ENCODE peak calls at places on chromosomes 6 and 20, in nine cellular contexts. One of them, this sample, is unnamed.

GRCh38 chr6:142735182-142735581 is 209.8 kb downstream of the HIVEP2 start:
- DNase-seq in breast epithelium: no peak
- DNase-seq in pancreas: no peak
- DNase-seq in CD4-positive, alpha-beta memory T cell: no peak
- DNase-seq in fibroblast of lung: peak; percentile 60
- DNase-seq in thoracic aorta: no peak
- DNase-seq in adipocyte: peak; percentile 32
- DNase-seq in naive thymus-derived CD4-positive, alpha-beta T cell: no peak
- DNase-seq in HepG2: no peak
- DNase-seq in this sample: no peak

GRCh38 chr6:16747232-16748027 is 13.8 kb downstream of the ATXN1 start:
- DNase-seq in fibroblast of lung: peak; percentile 70
- DNase-seq in CD4-positive, alpha-beta memory T cell: no peak
- DNase-seq in pancreas: no peak
- DNase-seq in HepG2: peak; percentile 78
- DNase-seq in adipocyte: peak; percentile 75
- DNase-seq in breast epithelium: no peak
- DNase-seq in thoracic aorta: no peak
- DNase-seq in naive thymus-derived CD4-positive, alpha-beta T cell: no peak
- DNase-seq in this sample: no peak

GRCh38 chr20:40160151-40160550 is 528.9 kb downstream of the MAFB start:
- DNase-seq in fibroblast of lung: peak; percentile 54
- DNase-seq in HepG2: peak; percentile 60
- DNase-seq in breast epithelium: no peak
- DNase-seq in pancreas: peak; percentile 22
- DNase-seq in naive thymus-derived CD4-positive, alpha-beta T cell: no peak
- DNase-seq in adipocyte: peak; percentile 50
- DNase-seq in thoracic aorta: no peak
- DNase-seq in CD4-positive, alpha-beta memory T cell: no peak
- DNase-seq in this sample: no peak

GRCh38 chr6:104229057-104229456 is 630.7 kb downstream of the HACE1 start:
- DNase-seq in HepG2: no peak
- DNase-seq in adipocyte: no peak
- DNase-seq in CD4-positive, alpha-beta memory T cell: no peak
- DNase-seq in thoracic aorta: no peak
- DNase-seq in fibroblast of lung: no peak
- DNase-seq in pancreas: no peak
- DNase-seq in breast epithelium: no peak
- DNase-seq in naive thymus-derived CD4-positive, alpha-beta T cell: no peak
- DNase-seq in this sample: no peak

GRCh38 chr20:31933698-31934097 is 18.1 kb downstream of the PDRG1 start:
- DNase-seq in pancreas: no peak
- DNase-seq in thoracic aorta: no peak
- DNase-seq in HepG2: no peak
- DNase-seq in adipocyte: no peak
- DNase-seq in CD4-positive, alpha-beta memory T cell: no peak
- DNase-seq in fibroblast of lung: no peak
- DNase-seq in breast epithelium: no peak
- DNase-seq in naive thymus-derived CD4-positive, alpha-beta T cell: no peak
- DNase-seq in this sample: no peak

GRCh38 chr6:138498575-138499302 is 555 bp downstream of the NHSL1 start:
- DNase-seq in thoracic aorta: no peak
- DNase-seq in fibroblast of lung: no peak
- DNase-seq in adipocyte: no peak
- DNase-seq in naive thymus-derived CD4-positive, alpha-beta T cell: no peak
- DNase-seq in breast epithelium: no peak
- DNase-seq in CD4-positive, alpha-beta memory T cell: no peak
- DNase-seq in pancreas: no peak
- DNase-seq in HepG2: peak; percentile 68
- DNase-seq in this sample: no peak

GRCh38 chr6:92748131-92748530 is 671.2 kb downstream of the EPHA7 start:
- DNase-seq in HepG2: no peak
- DNase-seq in fibroblast of lung: no peak
- DNase-seq in naive thymus-derived CD4-positive, alpha-beta T cell: no peak
- DNase-seq in pancreas: no peak
- DNase-seq in thoracic aorta: no peak
- DNase-seq in adipocyte: no peak
- DNase-seq in breast epithelium: no peak
- DNase-seq in CD4-positive, alpha-beta memory T cell: no peak
- DNase-seq in this sample: no peak

GRCh38 chr20:46931699-46932098 is 37.1 kb downstream of the EYA2 start:
- DNase-seq in pancreas: no peak
- DNase-seq in CD4-positive, alpha-beta memory T cell: no peak
- DNase-seq in fibroblast of lung: no peak
- DNase-seq in naive thymus-derived CD4-positive, alpha-beta T cell: no peak
- DNase-seq in thoracic aorta: no peak
- DNase-seq in HepG2: no peak
- DNase-seq in breast epithelium: no peak
- DNase-seq in adipocyte: no peak
- DNase-seq in this sample: no peak

GRCh38 chr20:48999890-49000870 is 45.9 kb upstream of the CSE1L start:
- DNase-seq in breast epithelium: no peak
- DNase-seq in fibroblast of lung: no peak
- DNase-seq in adipocyte: no peak
- DNase-seq in pancreas: no peak
- DNase-seq in HepG2: peak; percentile 52
- DNase-seq in naive thymus-derived CD4-positive, alpha-beta T cell: no peak
- DNase-seq in CD4-positive, alpha-beta memory T cell: no peak
- DNase-seq in thoracic aorta: no peak
- DNase-seq in this sample: no peak

GRCh38 chr6:94548211-94548610 is 1029.1 kb upstream of the MANEA start:
- DNase-seq in pancreas: no peak
- DNase-seq in naive thymus-derived CD4-positive, alpha-beta T cell: no peak
- DNase-seq in breast epithelium: no peak
- DNase-seq in thoracic aorta: no peak
- DNase-seq in adipocyte: no peak
- DNase-seq in CD4-positive, alpha-beta memory T cell: no peak
- DNase-seq in HepG2: no peak
- DNase-seq in fibroblast of lung: no peak
- DNase-seq in this sample: no peak

GRCh38 chr6:139753198-139753861 is 378.9 kb upstream of the CITED2 start:
- DNase-seq in breast epithelium: no peak
- DNase-seq in CD4-positive, alpha-beta memory T cell: no peak
- DNase-seq in pancreas: no peak
- DNase-seq in thoracic aorta: no peak
- DNase-seq in adipocyte: peak; percentile 71
- DNase-seq in HepG2: peak; percentile 71
- DNase-seq in fibroblast of lung: peak; percentile 51
- DNase-seq in naive thymus-derived CD4-positive, alpha-beta T cell: no peak
- DNase-seq in this sample: no peak

GRCh38 chr6:125818225-125818657 is 27.5 kb downstream of the NCOA7 start:
- DNase-seq in pancreas: no peak
- DNase-seq in CD4-positive, alpha-beta memory T cell: no peak
- DNase-seq in thoracic aorta: no peak
- DNase-seq in HepG2: no peak
- DNase-seq in breast epithelium: no peak
- DNase-seq in adipocyte: peak; percentile 52
- DNase-seq in fibroblast of lung: no peak
- DNase-seq in naive thymus-derived CD4-positive, alpha-beta T cell: no peak
- DNase-seq in this sample: no peak

GRCh38 chr6:90788781-90789180 is 201.9 kb upstream of the MAP3K7 start:
- DNase-seq in breast epithelium: no peak
- DNase-seq in naive thymus-derived CD4-positive, alpha-beta T cell: no peak
- DNase-seq in CD4-positive, alpha-beta memory T cell: no peak
- DNase-seq in HepG2: no peak
- DNase-seq in adipocyte: no peak
- DNase-seq in thoracic aorta: no peak
- DNase-seq in pancreas: no peak
- DNase-seq in fibroblast of lung: no peak
- DNase-seq in this sample: no peak

GRCh38 chr20:46933150-46933549 is 38.5 kb downstream of the EYA2 start:
- DNase-seq in HepG2: no peak
- DNase-seq in adipocyte: no peak
- DNase-seq in pancreas: no peak
- DNase-seq in breast epithelium: no peak
- DNase-seq in naive thymus-derived CD4-positive, alpha-beta T cell: no peak
- DNase-seq in thoracic aorta: no peak
- DNase-seq in CD4-positive, alpha-beta memory T cell: no peak
- DNase-seq in fibroblast of lung: no peak
- DNase-seq in this sample: no peak

GRCh38 chr6:135393289-135393688 is 104.3 kb downstream of the AHI1 start:
- DNase-seq in breast epithelium: no peak
- DNase-seq in fibroblast of lung: no peak
- DNase-seq in CD4-positive, alpha-beta memory T cell: no peak
- DNase-seq in pancreas: no peak
- DNase-seq in HepG2: no peak
- DNase-seq in thoracic aorta: no peak
- DNase-seq in adipocyte: no peak
- DNase-seq in naive thymus-derived CD4-positive, alpha-beta T cell: no peak
- DNase-seq in this sample: no peak

GRCh38 chr6:111662794-111663231 is 57.1 kb upstream of the TRAF3IP2 start:
- DNase-seq in pancreas: no peak
- DNase-seq in naive thymus-derived CD4-positive, alpha-beta T cell: no peak
- DNase-seq in breast epithelium: no peak
- DNase-seq in adipocyte: no peak
- DNase-seq in fibroblast of lung: peak; percentile 48
- DNase-seq in CD4-positive, alpha-beta memory T cell: no peak
- DNase-seq in HepG2: no peak
- DNase-seq in thoracic aorta: no peak
- DNase-seq in this sample: no peak

GRCh38 chr6:28766426-28766825 is 157.4 kb downstream of the TRIM27 start:
- DNase-seq in pancreas: no peak
- DNase-seq in naive thymus-derived CD4-positive, alpha-beta T cell: no peak
- DNase-seq in fibroblast of lung: no peak
- DNase-seq in thoracic aorta: no peak
- DNase-seq in CD4-positive, alpha-beta memory T cell: no peak
- DNase-seq in adipocyte: no peak
- DNase-seq in breast epithelium: no peak
- DNase-seq in HepG2: no peak
- DNase-seq in this sample: no peak

GRCh38 chr20:8527998-8528397 is 395.9 kb downstream of the PLCB1 start:
- DNase-seq in fibroblast of lung: peak; percentile 82
- DNase-seq in thoracic aorta: no peak
- DNase-seq in HepG2: no peak
- DNase-seq in CD4-positive, alpha-beta memory T cell: no peak
- DNase-seq in breast epithelium: no peak
- DNase-seq in pancreas: no peak
- DNase-seq in naive thymus-derived CD4-positive, alpha-beta T cell: no peak
- DNase-seq in adipocyte: peak; percentile 79
- DNase-seq in this sample: no peak

GRCh38 chr6:133546098-133546497 is 304.9 kb downstream of the EYA4 start:
- DNase-seq in pancreas: no peak
- DNase-seq in breast epithelium: no peak
- DNase-seq in HepG2: no peak
- DNase-seq in thoracic aorta: no peak
- DNase-seq in fibroblast of lung: peak; percentile 87
- DNase-seq in naive thymus-derived CD4-positive, alpha-beta T cell: no peak
- DNase-seq in adipocyte: peak; percentile 55
- DNase-seq in CD4-positive, alpha-beta memory T cell: no peak
- DNase-seq in this sample: no peak

GRCh38 chr6:105669232-105669631 is 266.4 kb upstream of the PREP start:
- DNase-seq in naive thymus-derived CD4-positive, alpha-beta T cell: no peak
- DNase-seq in HepG2: no peak
- DNase-seq in thoracic aorta: no peak
- DNase-seq in adipocyte: no peak
- DNase-seq in breast epithelium: no peak
- DNase-seq in fibroblast of lung: no peak
- DNase-seq in pancreas: no peak
- DNase-seq in CD4-positive, alpha-beta memory T cell: no peak
- DNase-seq in this sample: no peak
- H3K9me3 ChIP-seq in naive thymus-derived CD4-positive, alpha-beta T cell: no peaks in the 10 kb centered on the region
- H3K9me3 ChIP-seq in HepG2: no peaks in the 10 kb centered on the region
- H3K9me3 ChIP-seq in thoracic aorta: no peaks in the 10 kb centered on the region
- H3K9me3 ChIP-seq in adipocyte: peaks cover 8% of the 10 kb centered on the region
- H3K9me3 ChIP-seq in breast epithelium: peaks cover 7% of the 10 kb centered on the region
- H3K9me3 ChIP-seq in fibroblast of lung: no peaks in the 10 kb centered on the region
- H3K9me3 ChIP-seq in pancreas: no peaks in the 10 kb centered on the region
- H3K9me3 ChIP-seq in CD4-positive, alpha-beta memory T cell: no peaks in the 10 kb centered on the region
- H3K9me3 ChIP-seq in this sample: no peaks in the 10 kb centered on the region

DNA sequence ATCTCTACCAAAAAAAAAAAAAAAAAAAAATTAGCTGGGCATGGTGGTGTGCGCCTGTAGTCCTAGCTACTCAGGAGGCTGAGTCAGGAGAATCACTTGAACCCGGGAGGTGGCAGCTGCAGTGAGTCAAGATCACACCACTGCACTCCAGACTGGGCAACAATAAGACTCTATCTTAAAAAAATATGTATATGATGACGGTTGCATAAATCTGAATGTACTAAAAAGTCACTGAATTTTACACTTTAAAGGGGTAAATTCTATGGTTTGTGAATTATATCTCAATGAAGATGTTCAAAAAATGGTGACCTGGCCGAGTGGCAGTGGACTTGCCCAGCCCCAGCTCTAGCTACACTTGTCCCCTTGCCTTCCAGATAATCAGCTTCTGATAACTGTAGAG is 10.4 kb upstream of the ABCC10 start:
- DNase-seq in naive thymus-derived CD4-positive, alpha-beta T cell: no peak
- DNase-seq in pancreas: no peak
- DNase-seq in CD4-positive, alpha-beta memory T cell: no peak
- DNase-seq in thoracic aorta: no peak
- DNase-seq in adipocyte: no peak
- DNase-seq in HepG2: no peak
- DNase-seq in fibroblast of lung: no peak
- DNase-seq in breast epithelium: no peak
- DNase-seq in this sample: no peak
- H3K9me3 ChIP-seq in naive thymus-derived CD4-positive, alpha-beta T cell: no peaks in the 10 kb centered on the region
- H3K9me3 ChIP-seq in pancreas: no peaks in the 10 kb centered on the region
- H3K9me3 ChIP-seq in CD4-positive, alpha-beta memory T cell: no peaks in the 10 kb centered on the region
- H3K9me3 ChIP-seq in thoracic aorta: no peaks in the 10 kb centered on the region
- H3K9me3 ChIP-seq in adipocyte: peaks cover 12% of the 10 kb centered on the region
- H3K9me3 ChIP-seq in HepG2: no peaks in the 10 kb centered on the region
- H3K9me3 ChIP-seq in fibroblast of lung: no peaks in the 10 kb centered on the region
- H3K9me3 ChIP-seq in breast epithelium: no peaks in the 10 kb centered on the region
- H3K9me3 ChIP-seq in this sample: no peaks in the 10 kb centered on the region

DNA sequence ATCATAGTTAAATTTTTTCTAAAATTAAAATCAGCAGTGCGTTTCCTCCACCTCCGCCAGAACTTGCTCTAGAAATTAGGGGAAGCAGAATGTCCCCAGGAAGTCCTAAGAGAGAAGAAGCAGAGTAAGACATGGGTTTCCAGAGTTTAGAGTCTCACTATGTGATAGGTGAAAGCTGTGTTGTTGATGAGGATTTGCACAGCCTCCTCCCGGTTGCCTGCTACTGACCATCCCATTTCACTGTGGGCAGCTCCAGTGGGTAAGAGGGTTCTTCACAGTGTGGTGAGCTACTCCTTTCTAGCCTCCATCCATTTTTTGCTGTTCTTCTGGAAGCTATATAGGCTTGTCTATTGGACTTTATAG is 13.3 kb downstream of the UST start:
- DNase-seq in adipocyte: no peak
- DNase-seq in thoracic aorta: no peak
- DNase-seq in pancreas: no peak
- DNase-seq in CD4-positive, alpha-beta memory T cell: no peak
- DNase-seq in fibroblast of lung: no peak
- DNase-seq in breast epithelium: no peak
- DNase-seq in naive thymus-derived CD4-positive, alpha-beta T cell: no peak
- DNase-seq in HepG2: no peak
- DNase-seq in this sample: no peak
- H3K9me3 ChIP-seq in adipocyte: no peaks in the 10 kb centered on the region
- H3K9me3 ChIP-seq in thoracic aorta: no peaks in the 10 kb centered on the region
- H3K9me3 ChIP-seq in pancreas: no peaks in the 10 kb centered on the region
- H3K9me3 ChIP-seq in CD4-positive, alpha-beta memory T cell: no peaks in the 10 kb centered on the region
- H3K9me3 ChIP-seq in fibroblast of lung: no peaks in the 10 kb centered on the region
- H3K9me3 ChIP-seq in breast epithelium: no peaks in the 10 kb centered on the region
- H3K9me3 ChIP-seq in naive thymus-derived CD4-positive, alpha-beta T cell: no peaks in the 10 kb centered on the region
- H3K9me3 ChIP-seq in HepG2: no peaks in the 10 kb centered on the region
- H3K9me3 ChIP-seq in this sample: no peaks in the 10 kb centered on the region

DNA sequence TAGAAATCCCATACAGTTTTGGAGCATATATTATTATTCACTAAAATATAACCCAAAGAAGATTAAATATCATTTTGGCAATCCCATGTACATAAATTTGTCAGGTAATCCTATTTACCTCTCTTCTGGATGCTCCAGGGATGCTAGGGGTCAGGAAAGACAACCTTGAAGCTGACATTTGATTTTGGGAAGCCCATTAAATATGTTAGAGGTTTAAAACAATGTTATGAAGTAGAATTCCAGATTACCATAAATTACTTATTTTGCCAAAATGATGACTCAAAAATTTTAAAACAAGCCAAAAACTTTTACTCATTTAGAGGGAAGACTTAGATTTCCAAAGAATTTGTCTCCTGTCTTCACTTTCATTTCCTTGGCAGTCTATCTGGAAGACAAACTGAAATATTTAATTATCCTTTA is 9.2 kb upstream of the IL22RA2 start:
- DNase-seq in thoracic aorta: no peak
- DNase-seq in adipocyte: no peak
- DNase-seq in fibroblast of lung: no peak
- DNase-seq in pancreas: no peak
- DNase-seq in HepG2: no peak
- DNase-seq in breast epithelium: no peak
- DNase-seq in naive thymus-derived CD4-positive, alpha-beta T cell: no peak
- DNase-seq in CD4-positive, alpha-beta memory T cell: no peak
- DNase-seq in this sample: no peak
- H3K9me3 ChIP-seq in thoracic aorta: no peaks in the 10 kb centered on the region
- H3K9me3 ChIP-seq in adipocyte: peaks cover 53% of the 10 kb centered on the region
- H3K9me3 ChIP-seq in fibroblast of lung: no peaks in the 10 kb centered on the region
- H3K9me3 ChIP-seq in pancreas: no peaks in the 10 kb centered on the region
- H3K9me3 ChIP-seq in HepG2: peaks cover 39% of the 10 kb centered on the region
- H3K9me3 ChIP-seq in breast epithelium: peaks cover 39% of the 10 kb centered on the region
- H3K9me3 ChIP-seq in naive thymus-derived CD4-positive, alpha-beta T cell: no peaks in the 10 kb centered on the region
- H3K9me3 ChIP-seq in CD4-positive, alpha-beta memory T cell: no peaks in the 10 kb centered on the region
- H3K9me3 ChIP-seq in this sample: peaks cover 33% of the 10 kb centered on the region

This sample was measured in esophagus squamous epithelium.